ENCODE peak calls at places on chromosomes 13 and 19, in six cellular contexts. One of them, this sample, is unnamed.

GRCh38 chr13:75378301-75378700 is 103.7 kb downstream of the TBC1D4 start:
- DNase-seq in HEK293T: no peak
- DNase-seq in T-helper 1 cell: no peak
- DNase-seq in stimulated activated CD4-positive, alpha-beta T cell treated with anti-CD3 and anti-CD28 coated beads, Interleukin-2, amount 100 ng/mL, for 24 hours: no peak
- DNase-seq in substantia nigra: no peak
- DNase-seq in stimulated activated CD8-positive, alpha-beta memory T cell treated with anti-CD3 and anti-CD28 coated beads, Interleukin-15, amount 100 ng/mL, for 4 hours: no peak
- DNase-seq in this sample: no peak

GRCh38 chr13:112696001-112696868 is 6.4 kb downstream of the ATP11A start:
- DNase-seq in HEK293T: no peak
- DNase-seq in T-helper 1 cell: no peak
- DNase-seq in stimulated activated CD4-positive, alpha-beta T cell treated with anti-CD3 and anti-CD28 coated beads, Interleukin-2, amount 100 ng/mL, for 24 hours: no peak
- DNase-seq in substantia nigra: no peak
- DNase-seq in stimulated activated CD8-positive, alpha-beta memory T cell treated with anti-CD3 and anti-CD28 coated beads, Interleukin-15, amount 100 ng/mL, for 4 hours: no peak
- DNase-seq in this sample: no peak

GRCh38 chr19:30074741-30075460 is 132.9 kb downstream of the URI1 start:
- DNase-seq in stimulated activated CD4-positive, alpha-beta T cell treated with anti-CD3 and anti-CD28 coated beads, Interleukin-2, amount 100 ng/mL, for 24 hours: no peak
- DNase-seq in HEK293T: no peak
- DNase-seq in T-helper 1 cell: no peak
- DNase-seq in substantia nigra: no peak
- DNase-seq in stimulated activated CD8-positive, alpha-beta memory T cell treated with anti-CD3 and anti-CD28 coated beads, Interleukin-15, amount 100 ng/mL, for 4 hours: no peak
- DNase-seq in this sample: peak

GRCh38 chr13:108859202-108860012 is 230.0 kb downstream of the MYO16 start:
- DNase-seq in stimulated activated CD4-positive, alpha-beta T cell treated with anti-CD3 and anti-CD28 coated beads, Interleukin-2, amount 100 ng/mL, for 24 hours: no peak
- DNase-seq in substantia nigra: no peak
- DNase-seq in HEK293T: no peak
- DNase-seq in T-helper 1 cell: no peak
- DNase-seq in stimulated activated CD8-positive, alpha-beta memory T cell treated with anti-CD3 and anti-CD28 coated beads, Interleukin-15, amount 100 ng/mL, for 4 hours: no peak
- DNase-seq in this sample: no peak

GRCh38 chr13:76223999-76224398 is 587.9 kb downstream of the LMO7 start:
- DNase-seq in stimulated activated CD4-positive, alpha-beta T cell treated with anti-CD3 and anti-CD28 coated beads, Interleukin-2, amount 100 ng/mL, for 24 hours: no peak
- DNase-seq in HEK293T: no peak
- DNase-seq in stimulated activated CD8-positive, alpha-beta memory T cell treated with anti-CD3 and anti-CD28 coated beads, Interleukin-15, amount 100 ng/mL, for 4 hours: no peak
- DNase-seq in T-helper 1 cell: no peak
- DNase-seq in substantia nigra: no peak
- DNase-seq in this sample: no peak

GRCh38 chr13:59982631-59983382 is 180.9 kb downstream of the DIAPH3 start:
- DNase-seq in T-helper 1 cell: no peak
- DNase-seq in stimulated activated CD8-positive, alpha-beta memory T cell treated with anti-CD3 and anti-CD28 coated beads, Interleukin-15, amount 100 ng/mL, for 4 hours: no peak
- DNase-seq in stimulated activated CD4-positive, alpha-beta T cell treated with anti-CD3 and anti-CD28 coated beads, Interleukin-2, amount 100 ng/mL, for 24 hours: no peak
- DNase-seq in substantia nigra: no peak
- DNase-seq in HEK293T: no peak
- DNase-seq in this sample: no peak

GRCh38 chr19:56269348-56269747 is 3.2 kb upstream of the EDDM13 start:
- DNase-seq in T-helper 1 cell: no peak
- DNase-seq in stimulated activated CD8-positive, alpha-beta memory T cell treated with anti-CD3 and anti-CD28 coated beads, Interleukin-15, amount 100 ng/mL, for 4 hours: no peak
- DNase-seq in stimulated activated CD4-positive, alpha-beta T cell treated with anti-CD3 and anti-CD28 coated beads, Interleukin-2, amount 100 ng/mL, for 24 hours: no peak
- DNase-seq in HEK293T: no peak
- DNase-seq in substantia nigra: no peak
- DNase-seq in this sample: no peak

GRCh38 chr19:18233224-18233825 is 7.1 kb upstream of the PDE4C start:
- DNase-seq in T-helper 1 cell: peak
- DNase-seq in substantia nigra: no peak
- DNase-seq in stimulated activated CD8-positive, alpha-beta memory T cell treated with anti-CD3 and anti-CD28 coated beads, Interleukin-15, amount 100 ng/mL, for 4 hours: no peak
- DNase-seq in HEK293T: peak
- DNase-seq in stimulated activated CD4-positive, alpha-beta T cell treated with anti-CD3 and anti-CD28 coated beads, Interleukin-2, amount 100 ng/mL, for 24 hours: peak
- DNase-seq in this sample: no peak

GRCh38 chr19:18634612-18635290 is 2.1 kb upstream of the KLHL26 start:
- DNase-seq in stimulated activated CD4-positive, alpha-beta T cell treated with anti-CD3 and anti-CD28 coated beads, Interleukin-2, amount 100 ng/mL, for 24 hours: no peak
- DNase-seq in stimulated activated CD8-positive, alpha-beta memory T cell treated with anti-CD3 and anti-CD28 coated beads, Interleukin-15, amount 100 ng/mL, for 4 hours: no peak
- DNase-seq in T-helper 1 cell: no peak
- DNase-seq in substantia nigra: no peak
- DNase-seq in HEK293T: no peak
- DNase-seq in this sample: no peak

GRCh38 chr19:16737909-16738308 is 18.3 kb downstream of the NWD1 start:
- DNase-seq in HEK293T: no peak
- DNase-seq in stimulated activated CD8-positive, alpha-beta memory T cell treated with anti-CD3 and anti-CD28 coated beads, Interleukin-15, amount 100 ng/mL, for 4 hours: no peak
- DNase-seq in stimulated activated CD4-positive, alpha-beta T cell treated with anti-CD3 and anti-CD28 coated beads, Interleukin-2, amount 100 ng/mL, for 24 hours: no peak
- DNase-seq in substantia nigra: no peak
- DNase-seq in T-helper 1 cell: no peak
- DNase-seq in this sample: no peak

GRCh38 chr19:16078311-16078758 is 2.0 kb downstream of the TPM4 start:
- DNase-seq in T-helper 1 cell: no peak
- DNase-seq in stimulated activated CD4-positive, alpha-beta T cell treated with anti-CD3 and anti-CD28 coated beads, Interleukin-2, amount 100 ng/mL, for 24 hours: no peak
- DNase-seq in HEK293T: no peak
- DNase-seq in stimulated activated CD8-positive, alpha-beta memory T cell treated with anti-CD3 and anti-CD28 coated beads, Interleukin-15, amount 100 ng/mL, for 4 hours: no peak
- DNase-seq in substantia nigra: no peak
- DNase-seq in this sample: no peak

GRCh38 chr19:3656073-3656746 is 29.6 kb upstream of the CACTIN start:
- DNase-seq in stimulated activated CD4-positive, alpha-beta T cell treated with anti-CD3 and anti-CD28 coated beads, Interleukin-2, amount 100 ng/mL, for 24 hours: no peak
- DNase-seq in HEK293T: no peak
- DNase-seq in substantia nigra: no peak
- DNase-seq in stimulated activated CD8-positive, alpha-beta memory T cell treated with anti-CD3 and anti-CD28 coated beads, Interleukin-15, amount 100 ng/mL, for 4 hours: no peak
- DNase-seq in T-helper 1 cell: no peak
- DNase-seq in this sample: no peak

GRCh38 chr19:31055454-31055853 is 293.8 kb downstream of the TSHZ3 start:
- DNase-seq in substantia nigra: no peak
- DNase-seq in stimulated activated CD4-positive, alpha-beta T cell treated with anti-CD3 and anti-CD28 coated beads, Interleukin-2, amount 100 ng/mL, for 24 hours: no peak
- DNase-seq in HEK293T: no peak
- DNase-seq in T-helper 1 cell: no peak
- DNase-seq in stimulated activated CD8-positive, alpha-beta memory T cell treated with anti-CD3 and anti-CD28 coated beads, Interleukin-15, amount 100 ng/mL, for 4 hours: no peak
- DNase-seq in this sample: no peak

GRCh38 chr13:44274838-44275237 is 98.8 kb upstream of the SERP2 start:
- DNase-seq in substantia nigra: no peak
- DNase-seq in HEK293T: no peak
- DNase-seq in stimulated activated CD4-positive, alpha-beta T cell treated with anti-CD3 and anti-CD28 coated beads, Interleukin-2, amount 100 ng/mL, for 24 hours: no peak
- DNase-seq in T-helper 1 cell: no peak
- DNase-seq in stimulated activated CD8-positive, alpha-beta memory T cell treated with anti-CD3 and anti-CD28 coated beads, Interleukin-15, amount 100 ng/mL, for 4 hours: no peak
- DNase-seq in this sample: no peak

GRCh38 chr19:38351865-38352395 is 16.3 kb downstream of the CATSPERG start:
- DNase-seq in T-helper 1 cell: no peak
- DNase-seq in substantia nigra: no peak
- DNase-seq in stimulated activated CD4-positive, alpha-beta T cell treated with anti-CD3 and anti-CD28 coated beads, Interleukin-2, amount 100 ng/mL, for 24 hours: no peak
- DNase-seq in stimulated activated CD8-positive, alpha-beta memory T cell treated with anti-CD3 and anti-CD28 coated beads, Interleukin-15, amount 100 ng/mL, for 4 hours: no peak
- DNase-seq in HEK293T: no peak
- DNase-seq in this sample: peak

GRCh38 chr19:50980203-50980602 is 3.5 kb downstream of the KLK7 start:
- DNase-seq in T-helper 1 cell: no peak
- DNase-seq in substantia nigra: no peak
- DNase-seq in stimulated activated CD8-positive, alpha-beta memory T cell treated with anti-CD3 and anti-CD28 coated beads, Interleukin-15, amount 100 ng/mL, for 4 hours: no peak
- DNase-seq in HEK293T: no peak
- DNase-seq in stimulated activated CD4-positive, alpha-beta T cell treated with anti-CD3 and anti-CD28 coated beads, Interleukin-2, amount 100 ng/mL, for 24 hours: no peak
- DNase-seq in this sample: no peak

GRCh38 chr19:15284896-15285295 is 47.4 kb downstream of the BRD4 start:
- DNase-seq in stimulated activated CD4-positive, alpha-beta T cell treated with anti-CD3 and anti-CD28 coated beads, Interleukin-2, amount 100 ng/mL, for 24 hours: no peak
- DNase-seq in T-helper 1 cell: no peak
- DNase-seq in stimulated activated CD8-positive, alpha-beta memory T cell treated with anti-CD3 and anti-CD28 coated beads, Interleukin-15, amount 100 ng/mL, for 4 hours: no peak
- DNase-seq in HEK293T: no peak
- DNase-seq in substantia nigra: no peak
- DNase-seq in this sample: no peak

GRCh38 chr19:30036154-30037129 is 94.4 kb downstream of the URI1 start:
- DNase-seq in stimulated activated CD4-positive, alpha-beta T cell treated with anti-CD3 and anti-CD28 coated beads, Interleukin-2, amount 100 ng/mL, for 24 hours: no peak
- DNase-seq in T-helper 1 cell: no peak
- DNase-seq in substantia nigra: no peak
- DNase-seq in HEK293T: no peak
- DNase-seq in stimulated activated CD8-positive, alpha-beta memory T cell treated with anti-CD3 and anti-CD28 coated beads, Interleukin-15, amount 100 ng/mL, for 4 hours: no peak
- DNase-seq in this sample: no peak

GRCh38 chr13:111049791-111050538 is 65.1 kb upstream of the ARHGEF7 start:
- DNase-seq in T-helper 1 cell: no peak
- DNase-seq in HEK293T: no peak
- DNase-seq in substantia nigra: no peak
- DNase-seq in stimulated activated CD4-positive, alpha-beta T cell treated with anti-CD3 and anti-CD28 coated beads, Interleukin-2, amount 100 ng/mL, for 24 hours: peak
- DNase-seq in stimulated activated CD8-positive, alpha-beta memory T cell treated with anti-CD3 and anti-CD28 coated beads, Interleukin-15, amount 100 ng/mL, for 4 hours: no peak
- DNase-seq in this sample: no peak

GRCh38 chr19:48997972-48998371 is 4.3 kb downstream of the RUVBL2 start:
- DNase-seq in T-helper 1 cell: peak
- DNase-seq in stimulated activated CD8-positive, alpha-beta memory T cell treated with anti-CD3 and anti-CD28 coated beads, Interleukin-15, amount 100 ng/mL, for 4 hours: no peak
- DNase-seq in HEK293T: peak
- DNase-seq in substantia nigra: no peak
- DNase-seq in stimulated activated CD4-positive, alpha-beta T cell treated with anti-CD3 and anti-CD28 coated beads, Interleukin-2, amount 100 ng/mL, for 24 hours: peak
- DNase-seq in this sample: no peak

GRCh38 chr19:8302734-8303133 is 5.4 kb downstream of the CD320 start:
- DNase-seq in T-helper 1 cell: no peak
- DNase-seq in HEK293T: no peak
- DNase-seq in substantia nigra: no peak
- DNase-seq in stimulated activated CD4-positive, alpha-beta T cell treated with anti-CD3 and anti-CD28 coated beads, Interleukin-2, amount 100 ng/mL, for 24 hours: peak
- DNase-seq in stimulated activated CD8-positive, alpha-beta memory T cell treated with anti-CD3 and anti-CD28 coated beads, Interleukin-15, amount 100 ng/mL, for 4 hours: no peak
- DNase-seq in this sample: peak

GRCh38 chr19:4233282-4233853 is 4.0 kb downstream of the EBI3 start:
- DNase-seq in HEK293T: peak
- DNase-seq in T-helper 1 cell: peak
- DNase-seq in stimulated activated CD8-positive, alpha-beta memory T cell treated with anti-CD3 and anti-CD28 coated beads, Interleukin-15, amount 100 ng/mL, for 4 hours: peak
- DNase-seq in stimulated activated CD4-positive, alpha-beta T cell treated with anti-CD3 and anti-CD28 coated beads, Interleukin-2, amount 100 ng/mL, for 24 hours: peak
- DNase-seq in substantia nigra: no peak
- DNase-seq in this sample: no peak

GRCh38 chr19:13861392-13861713 is 15.6 kb upstream of the NANOS3 start:
- DNase-seq in substantia nigra: no peak
- DNase-seq in stimulated activated CD4-positive, alpha-beta T cell treated with anti-CD3 and anti-CD28 coated beads, Interleukin-2, amount 100 ng/mL, for 24 hours: no peak
- DNase-seq in HEK293T: no peak
- DNase-seq in stimulated activated CD8-positive, alpha-beta memory T cell treated with anti-CD3 and anti-CD28 coated beads, Interleukin-15, amount 100 ng/mL, for 4 hours: no peak
- DNase-seq in T-helper 1 cell: no peak
- DNase-seq in this sample: no peak

GRCh38 chr19:53915000-53915399 is 5.9 kb downstream of the CACNG7 start:
- DNase-seq in stimulated activated CD8-positive, alpha-beta memory T cell treated with anti-CD3 and anti-CD28 coated beads, Interleukin-15, amount 100 ng/mL, for 4 hours: no peak
- DNase-seq in HEK293T: peak
- DNase-seq in T-helper 1 cell: no peak
- DNase-seq in stimulated activated CD4-positive, alpha-beta T cell treated with anti-CD3 and anti-CD28 coated beads, Interleukin-2, amount 100 ng/mL, for 24 hours: no peak
- DNase-seq in substantia nigra: no peak
- DNase-seq in this sample: no peak

GRCh38 chr13:104875008-104875762 is 1660.3 kb downstream of the EFNB2 start:
- DNase-seq in stimulated activated CD8-positive, alpha-beta memory T cell treated with anti-CD3 and anti-CD28 coated beads, Interleukin-15, amount 100 ng/mL, for 4 hours: no peak
- DNase-seq in stimulated activated CD4-positive, alpha-beta T cell treated with anti-CD3 and anti-CD28 coated beads, Interleukin-2, amount 100 ng/mL, for 24 hours: no peak
- DNase-seq in T-helper 1 cell: no peak
- DNase-seq in HEK293T: no peak
- DNase-seq in substantia nigra: no peak
- DNase-seq in this sample: no peak

GRCh38 chr19:41913476-41914190 is 14.6 kb downstream of the ERFL start:
- DNase-seq in T-helper 1 cell: no peak
- DNase-seq in substantia nigra: no peak
- DNase-seq in HEK293T: no peak
- DNase-seq in stimulated activated CD4-positive, alpha-beta T cell treated with anti-CD3 and anti-CD28 coated beads, Interleukin-2, amount 100 ng/mL, for 24 hours: no peak
- DNase-seq in stimulated activated CD8-positive, alpha-beta memory T cell treated with anti-CD3 and anti-CD28 coated beads, Interleukin-15, amount 100 ng/mL, for 4 hours: no peak
- DNase-seq in this sample: no peak

GRCh38 chr13:97492257-97492656 is 58.3 kb downstream of the RAP2A start:
- DNase-seq in stimulated activated CD8-positive, alpha-beta memory T cell treated with anti-CD3 and anti-CD28 coated beads, Interleukin-15, amount 100 ng/mL, for 4 hours: no peak
- DNase-seq in stimulated activated CD4-positive, alpha-beta T cell treated with anti-CD3 and anti-CD28 coated beads, Interleukin-2, amount 100 ng/mL, for 24 hours: no peak
- DNase-seq in T-helper 1 cell: no peak
- DNase-seq in substantia nigra: no peak
- DNase-seq in HEK293T: no peak
- DNase-seq in this sample: no peak